ENCODE peak calls at places on chromosome 11, in nine cellular contexts. F is IMR-90, D is right lobe of liver, G is cardiac muscle cell, A is adrenal gland, V is mammary epithelial cell, Z is neural crest cell, Q is BE2C, S is lower lobe of right lung. U is an unnamed sample.

GRCh38 chr11:113876074-113876797 is 864 bp upstream of the USP28 start:
- DNase-seq in F (no peak), A (peak), Q (no peak), D (no peak), S (no peak), G (no peak), Z (no peak), V (no peak), U (no peak)

GRCh38 chr11:46357483-46357936 is 10.2 kb downstream of the DGKZ start:
- DNase-seq in V (peak), S (no peak), Q (no peak), F (no peak), G (no peak), D (no peak), Z (no peak), A (no peak), U (no peak)

GRCh38 chr11:26677566-26677965 is 44.3 kb downstream of the SLC5A12 start:
- DNase-seq in F (no peak), D (no peak), G (no peak), Z (no peak), A (no peak), S (no peak), V (peak), Q (no peak), U (no peak)

GRCh38 chr11:69682681-69683326 is 7.7 kb upstream of the LTO1 start:
- DNase-seq in V (no peak), S (no peak), D (no peak), A (no peak), Q (no peak), F (no peak), Z (no peak), G (no peak), U (no peak)

GRCh38 chr11:93952082-93952780 is 68.9 kb upstream of the HEPHL1 start:
- DNase-seq in F (no peak), Q (no peak), D (no peak), V (no peak), A (no peak), S (no peak), Z (no peak), G (no peak), U (no peak)

GRCh38 chr11:26943636-26944035 is 50.3 kb upstream of the FIBIN start:
- DNase-seq in Q (no peak), D (no peak), Z (no peak), A (no peak), F (no peak), V (no peak), G (no peak), S (no peak), U (no peak)

GRCh38 chr11:115122274-115122673 is 381.9 kb downstream of the CADM1 start:
- DNase-seq in Z (no peak), S (no peak), F (no peak), V (no peak), Q (no peak), G (no peak), A (no peak), D (no peak), U (no peak)

GRCh38 chr11:120547871-120548681 is 36.5 kb downstream of the GRIK4 start:
- DNase-seq in Z (no peak), F (peak), G (peak), A (peak), Q (peak), V (peak), S (peak), D (peak), U (peak)

GRCh38 chr11:74024630-74025029 is 15.7 kb upstream of the UCP3 start:
- DNase-seq in V (peak), S (peak), Q (no peak), Z (no peak), G (no peak), D (no peak), F (peak), A (peak), U (no peak)

GRCh38 chr11:124069429-124070401 is 28.6 kb upstream of the OR10G7 start:
- DNase-seq in D (peak), Q (peak), V (peak), A (peak), F (peak), Z (peak), S (peak), G (peak), U (peak)

GRCh38 chr11:31926816-31927528 is 115.8 kb upstream of the PAX6 start:
- DNase-seq in A (no peak), Z (no peak), F (no peak), G (no peak), Q (no peak), D (no peak), S (no peak), V (no peak), U (no peak)

GRCh38 chr11:71447791-71448256 is 369 bp downstream of the DHCR7 start:
- DNase-seq in D (no peak), V (peak), G (peak), S (no peak), A (no peak), F (no peak), Z (peak), Q (peak), U (peak)

GRCh38 chr11:107859459-107860239 is 1.1 kb upstream of the SLC35F2 start:
- DNase-seq in V (peak), D (peak), Q (no peak), Z (no peak), G (no peak), S (peak), F (no peak), A (peak), U (no peak)

GRCh38 chr11:8092587-8093424 is 11.8 kb downstream of the TUB start:
- DNase-seq in A (peak), V (peak), F (peak), Z (peak), D (peak), Q (peak), G (peak), S (peak), U (no peak)

GRCh38 chr11:120098503-120099054 is 39.3 kb downstream of the TRIM29 start:
- DNase-seq in A (no peak), Z (no peak), F (no peak), Q (no peak), G (no peak), D (no peak), S (no peak), V (no peak), U (no peak)

GRCh38 chr11:1060885-1061616 is 13.6 kb upstream of the MUC2 start:
- DNase-seq in Z (no peak), S (no peak), D (no peak), A (no peak), F (peak), G (no peak), Q (no peak), V (peak), U (no peak)

GRCh38 chr11:40241524-40242037 is 1217.9 kb downstream of the LRRC4C start:
- DNase-seq in A (no peak), S (no peak), D (no peak), F (no peak), G (no peak), V (no peak), Z (no peak), Q (no peak), U (peak)

GRCh38 chr11:46295312-46295995 is 18.0 kb downstream of the CREB3L1 start:
- DNase-seq in F (peak), Q (peak), V (peak), G (peak), S (peak), A (peak), D (peak), Z (peak), U (peak)

GRCh38 chr11:130037881-130038601 is 31.7 kb upstream of the APLP2 start:
- DNase-seq in F (no peak), A (no peak), S (no peak), Z (no peak), V (peak), D (no peak), G (no peak), Q (no peak), U (no peak)

GRCh38 chr11:46248270-46249102 is 29.0 kb upstream of the CREB3L1 start:
- DNase-seq in Q (no peak), Z (no peak), F (peak), V (peak), D (no peak), A (no peak), S (no peak), G (no peak), U (no peak)

GRCh38 chr11:57920971-57921370 is 102.7 kb upstream of the OR9Q1 start:
- DNase-seq in D (no peak), A (no peak), Q (no peak), G (no peak), V (no peak), Z (no peak), F (no peak), S (no peak), U (no peak)

GRCh38 chr11:47268448-47269001 is 1.4 kb upstream of the MADD start:
- DNase-seq in D (no peak), G (no peak), V (no peak), Q (no peak), A (no peak), Z (no peak), F (no peak), S (peak), U (no peak)

GRCh38 chr11:113615773-113616172 is 90.3 kb downstream of the TMPRSS5 start:
- DNase-seq in Q (no peak), G (no peak), V (no peak), D (no peak), F (peak), A (no peak), S (no peak), Z (no peak), U (no peak)

GRCh38 chr11:130318031-130318673 is 3.4 kb upstream of the ZBTB44 start:
- DNase-seq in S (no peak), A (no peak), Z (no peak), G (no peak), V (peak), F (no peak), Q (no peak), D (no peak), U (no peak)

GRCh38 chr11:18011633-18012313 is 1.1 kb downstream of the SERGEF start:
- DNase-seq in D (no peak), S (no peak), A (no peak), V (no peak), G (no peak), Z (no peak), F (no peak), Q (no peak), U (no peak)

GRCh38 chr11:18010977-18011586 is 1.8 kb downstream of the SERGEF start:
- DNase-seq in Z (no peak), A (no peak), G (no peak), D (no peak), S (no peak), Q (no peak), V (no peak), F (no peak), U (no peak)

GRCh38 chr11:18012906-18013781 is at the start of gene SERGEF:
- DNase-seq in Q (peak), A (peak), G (peak), S (peak), Z (peak), V (peak), D (peak), F (peak), U (peak)

GRCh38 chr11:18012314-18012905 is 437 bp downstream of the SERGEF start:
- DNase-seq in Z (no peak), V (peak), F (peak), D (no peak), G (peak), S (peak), Q (no peak), A (peak), U (peak)

GRCh38 chr11:18010271-18010670 is 2.6 kb downstream of the SERGEF start:
- DNase-seq in G (no peak), A (no peak), Z (no peak), V (no peak), F (no peak), S (no peak), Q (no peak), D (no peak), U (no peak)
- TF ChIP-seq CTCF in G (no peak), A (no peak), Z (no peak), V (no peak), F (peak), S (no peak), Q (no peak), D (no peak), U (no peak)

DNA sequence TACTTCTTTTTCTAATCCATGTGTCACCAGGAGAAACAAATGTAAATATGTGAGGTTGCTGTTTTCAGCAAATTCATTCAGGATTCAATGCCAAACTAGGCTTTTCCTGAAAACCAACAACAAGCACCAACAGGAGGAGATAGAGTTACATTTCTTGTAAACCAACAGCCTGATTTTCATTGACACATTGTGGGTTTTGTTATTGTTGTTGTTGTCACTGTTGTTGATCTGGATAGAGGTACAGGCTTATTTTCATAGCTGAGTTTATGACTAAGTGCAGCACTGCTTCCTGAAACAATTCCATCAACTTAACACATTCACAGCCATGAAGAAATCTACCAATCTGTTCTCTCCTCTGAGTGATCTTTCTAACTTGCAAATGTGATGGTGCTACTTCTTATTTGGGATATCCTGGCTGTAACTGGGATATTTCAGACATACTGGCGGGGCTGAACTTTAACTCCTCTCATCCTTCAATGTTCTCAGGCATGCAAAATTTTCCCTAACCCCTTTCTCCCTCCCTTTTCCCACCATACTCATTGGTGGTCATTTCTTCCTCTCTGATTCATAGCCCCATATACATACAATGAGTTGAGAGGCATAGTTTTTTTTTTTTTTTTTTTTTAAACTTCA is 65.5 kb downstream of the ME3 start:
- DNase-seq in G (no peak), D (no peak), A (no peak), Z (no peak), S (no peak), V (no peak), F (peak), Q (no peak), U (no peak)
- TF ChIP-seq CTCF in G (no peak), D (no peak), A (no peak), Z (no peak), S (no peak), V (no peak), F (no peak), Q (no peak), U (no peak)

DNA sequence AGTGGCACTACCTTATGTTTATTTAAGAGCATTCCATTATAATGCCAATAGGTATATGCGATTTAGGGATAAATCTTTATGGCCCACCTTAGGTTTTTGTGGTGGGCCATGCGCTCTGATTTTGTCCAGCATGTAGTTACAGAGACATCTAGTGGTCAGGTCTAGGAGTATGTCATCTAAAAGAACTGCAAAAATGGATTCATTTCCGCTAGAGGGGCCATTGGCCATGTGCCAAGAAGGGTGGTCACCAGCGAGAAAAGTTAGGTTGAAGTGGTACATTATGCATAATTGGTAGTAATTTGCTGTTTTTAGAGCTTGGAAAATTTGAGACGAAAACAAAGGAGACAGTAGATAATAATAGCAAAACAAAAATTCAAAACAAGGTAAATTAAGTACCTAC is 27.7 kb downstream of the LRRC4C start:
- DNase-seq in F (no peak), S (no peak), Q (peak), G (peak), V (no peak), D (no peak), A (no peak), Z (peak), U (peak)
- TF ChIP-seq CTCF in F (peak), S (peak), Q (peak), G (peak), V (peak), D (peak), A (peak), Z (peak), U (no peak)

GRCh38 chr11:68441466-68442230 is 18.9 kb upstream of the PPP6R3 start:
- DNase-seq in F (peak), S (no peak), V (no peak), A (no peak), D (no peak), Z (no peak), G (no peak), Q (peak), U (no peak)

GRCh38 chr11:68438658-68439259 is 21.8 kb upstream of the PPP6R3 start:
- DNase-seq in S (no peak), F (no peak), D (no peak), V (no peak), Q (no peak), G (no peak), A (no peak), Z (no peak), U (no peak)

GRCh38 chr11:68439355-68440065 is 21.0 kb upstream of the PPP6R3 start:
- DNase-seq in D (no peak), F (no peak), Q (no peak), Z (no peak), A (peak), S (no peak), V (no peak), G (no peak), U (no peak)

GRCh38 chr11:68437927-68438657 is 22.5 kb upstream of the PPP6R3 start:
- DNase-seq in Q (no peak), Z (no peak), V (no peak), A (no peak), D (no peak), F (no peak), G (no peak), S (no peak), U (no peak)

DNA sequence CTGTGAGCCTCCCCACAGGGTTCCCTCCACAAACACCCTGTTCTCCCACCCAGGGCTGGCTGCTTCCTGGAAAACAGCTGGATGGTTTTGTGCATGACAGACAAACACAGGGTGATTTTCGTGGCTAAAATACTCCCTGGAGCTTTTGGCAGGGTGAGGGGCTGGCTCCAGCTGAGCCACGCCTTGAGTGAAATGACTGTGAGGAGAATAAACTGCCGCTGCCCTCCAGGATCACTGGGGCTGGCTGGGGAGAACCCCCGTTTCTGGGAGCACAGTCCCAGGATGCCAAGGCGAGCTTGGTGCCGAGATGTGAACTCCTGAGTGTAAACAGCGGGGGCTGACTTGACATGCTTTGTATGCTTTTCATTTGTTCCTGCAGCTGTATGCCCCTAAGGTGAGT is 20.3 kb upstream of the PPP6R3 start:
- DNase-seq in G (no peak), S (no peak), Q (no peak), V (no peak), Z (no peak), D (no peak), A (no peak), F (no peak), U (no peak)
- TF ChIP-seq CTCF in G (no peak), S (no peak), Q (no peak), V (no peak), Z (no peak), D (no peak), A (no peak), F (no peak), U (no peak)

DNA sequence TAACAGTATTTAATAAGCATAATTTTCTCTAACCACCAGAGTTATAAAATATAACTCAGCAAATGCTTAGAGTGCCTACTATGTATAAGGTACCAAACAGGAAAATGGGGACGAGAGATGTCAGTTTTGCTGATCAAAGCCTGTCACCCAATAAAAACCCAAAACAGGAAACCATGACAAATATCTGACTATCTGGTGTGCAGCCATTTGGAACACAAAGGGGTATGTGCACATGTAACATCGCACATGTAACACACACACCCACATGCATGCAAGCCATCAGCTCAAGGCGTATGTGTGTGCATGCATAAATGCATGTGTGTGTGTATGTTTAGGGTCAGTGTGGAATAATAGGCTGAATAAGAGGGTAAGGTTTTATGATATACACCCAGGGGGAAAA is 64.2 kb downstream of the PRR5L start:
- DNase-seq in A (no peak), Q (no peak), D (no peak), S (no peak), F (no peak), G (no peak), Z (no peak), V (no peak), U (no peak)
- TF ChIP-seq CTCF in A (no peak), Q (no peak), D (no peak), S (no peak), F (no peak), G (no peak), Z (no peak), V (no peak), U (no peak)

GRCh38 chr11:97570636-97571035 is 1180.8 kb downstream of the JRKL start:
- DNase-seq in S (no peak), A (no peak), Q (no peak), G (no peak), Z (no peak), F (no peak), V (no peak), D (no peak), U (no peak)

GRCh38 chr11:97567801-97568200 is 1178.0 kb downstream of the JRKL start:
- DNase-seq in F (no peak), S (no peak), Z (no peak), D (no peak), A (no peak), Q (no peak), V (no peak), G (no peak), U (no peak)
- TF ChIP-seq CTCF in F (no peak), S (no peak), Z (no peak), D (no peak), A (no peak), Q (no peak), V (no peak), G (no peak), U (no peak)

DNA sequence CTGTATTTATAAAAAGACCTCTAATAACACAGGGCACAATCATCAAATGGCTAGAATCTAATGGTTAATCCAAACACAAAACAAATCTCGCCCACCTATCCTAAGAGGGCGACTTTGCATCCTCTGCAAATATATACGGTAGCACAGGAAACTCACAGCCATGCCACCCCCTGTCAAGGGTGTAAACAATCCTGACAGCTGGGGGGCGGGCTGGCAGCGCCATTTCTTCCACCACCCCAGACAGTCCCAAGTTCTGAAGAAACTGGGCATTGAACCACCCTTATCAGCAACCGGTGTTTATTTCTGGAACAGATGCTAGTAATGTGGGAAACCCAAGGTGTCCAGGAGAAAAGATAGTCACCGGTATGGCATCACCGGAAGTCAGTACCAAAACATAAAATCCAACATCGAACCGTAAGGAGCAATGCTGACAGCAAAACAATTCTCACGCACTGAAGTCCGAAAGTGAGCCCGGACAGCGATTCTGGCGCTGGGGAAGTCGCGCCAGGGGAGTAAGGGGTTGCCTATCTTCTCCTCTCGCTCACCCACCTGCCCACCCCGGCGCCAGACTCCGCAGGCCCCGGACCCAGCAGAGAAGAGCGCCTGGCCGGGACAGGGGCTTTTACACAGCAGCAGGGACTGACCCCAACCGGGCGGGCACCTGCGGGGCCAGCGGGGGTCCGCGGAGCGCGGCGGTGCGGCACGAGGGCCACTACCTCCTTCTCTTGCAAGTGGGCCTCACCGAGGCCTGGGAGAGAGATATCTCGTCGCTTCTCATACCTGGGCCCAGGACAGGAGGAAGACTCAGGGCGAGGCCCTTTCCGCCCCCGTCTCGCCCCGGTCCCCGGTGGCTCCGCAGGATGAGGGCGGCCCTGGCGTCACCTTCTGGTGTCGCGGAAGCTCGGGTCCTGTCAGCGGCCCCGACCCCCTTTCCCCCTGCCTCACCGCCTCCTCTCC is 643 bp downstream of the FBXO3 start:
- DNase-seq in A (no peak), D (no peak), S (peak), F (peak), V (peak), Z (no peak), Q (no peak), G (peak), U (peak)
- TF ChIP-seq CTCF in A (no peak), D (no peak), S (no peak), F (no peak), V (no peak), Z (no peak), Q (no peak), G (no peak), U (no peak)